ENCODE peak calls at places on chromosomes 1 and 21, in six cellular contexts. U is fibroblast of lung, N is A549, G is Peyer's patch, I is upper lobe of left lung, X is pancreas. H is an unnamed sample.

GRCh38 chr1:118148034-118148433 is 37.0 kb downstream of the SPAG17 start:
- DNase-seq in U (peak), N (no peak), G (no peak), I (no peak), X (no peak), H (no peak)

GRCh38 chr1:99850458-99850974 is 355 bp downstream of the AGL start:
- DNase-seq in U (peak), N (no peak), G (no peak), I (no peak), X (no peak), H (no peak)

GRCh38 chr21:46326110-46326703 is 2.3 kb downstream of the PCNT start:
- DNase-seq in U (no peak), N (no peak), G (no peak), I (no peak), X (no peak), H (no peak)

GRCh38 chr1:109187127-109187526 is 26.6 kb upstream of the SARS1 start:
- DNase-seq in U (no peak), N (no peak), G (no peak), I (peak), X (no peak), H (no peak)

GRCh38 chr21:19540287-19540686 is 1136.7 kb upstream of the TMPRSS15 start:
- DNase-seq in U (no peak), N (no peak), G (no peak), I (no peak), X (no peak), H (no peak)

GRCh38 chr1:217078010-217078704 is 354.9 kb upstream of the ESRRG start:
- DNase-seq in U (peak), N (no peak), G (no peak), I (no peak), X (peak), H (peak)

GRCh38 chr1:156551066-156551643 is 21.2 kb downstream of the IQGAP3 start:
- DNase-seq in U (no peak), N (no peak), G (no peak), I (no peak), X (no peak), H (no peak)

GRCh38 chr1:55334140-55334539 is 119.0 kb upstream of the USP24 start:
- DNase-seq in U (peak), N (no peak), G (no peak), I (no peak), X (no peak), H (no peak)

GRCh38 chr1:231720652-231721325 is 94.2 kb downstream of the DISC1 start:
- DNase-seq in U (no peak), N (no peak), G (no peak), I (no peak), X (no peak), H (no peak)

GRCh38 chr1:230800891-230801290 is 53.7 kb downstream of the CAPN9 start:
- DNase-seq in U (no peak), N (no peak), G (no peak), I (no peak), X (no peak), H (no peak)

GRCh38 chr1:101389547-101389929 is 152.7 kb downstream of the S1PR1 start:
- DNase-seq in U (no peak), N (no peak), G (no peak), I (no peak), X (no peak), H (no peak)

GRCh38 chr1:101436100-101436511 is 199.3 kb downstream of the S1PR1 start:
- DNase-seq in U (no peak), N (no peak), G (no peak), I (no peak), X (no peak), H (no peak)

GRCh38 chr1:6365047-6365446 is 28.5 kb downstream of the ACOT7 start:
- DNase-seq in U (no peak), N (no peak), G (no peak), I (no peak), X (no peak), H (no peak)

GRCh38 chr1:3459940-3460652 is 5.6 kb downstream of the ARHGEF16 start:
- DNase-seq in U (no peak), N (no peak), G (peak), I (peak), X (peak), H (peak)

GRCh38 chr1:119795471-119795870 is 15.8 kb downstream of the REG4 start:
- DNase-seq in U (no peak), N (no peak), G (no peak), I (no peak), X (no peak), H (no peak)

GRCh38 chr1:116252785-116253184 is 120.3 kb upstream of the ATP1A1 start:
- DNase-seq in U (no peak), N (no peak), G (no peak), I (no peak), X (no peak), H (no peak)

GRCh38 chr1:214458541-214458940 is 92.9 kb downstream of the PTPN14 start:
- DNase-seq in U (peak), N (no peak), G (no peak), I (no peak), X (no peak), H (no peak)

GRCh38 chr1:223264529-223264928 is 99.4 kb downstream of the SUSD4 start:
- DNase-seq in U (no peak), N (no peak), G (no peak), I (no peak), X (no peak), H (no peak)

GRCh38 chr1:228809621-228810313 is 74.5 kb downstream of the RHOU start:
- DNase-seq in U (no peak), N (no peak), G (peak), I (no peak), X (no peak), H (no peak)

GRCh38 chr1:31012210-31012924 is 53.1 kb downstream of the PUM1 start:
- DNase-seq in U (no peak), N (no peak), G (no peak), I (no peak), X (no peak), H (no peak)

GRCh38 chr1:235093013-235093618 is 35.5 kb downstream of the TOMM20 start:
- DNase-seq in U (peak), N (peak), G (peak), I (peak), X (no peak), H (peak)

GRCh38 chr1:58689167-58689566 is 10.7 kb downstream of the MYSM1 start:
- DNase-seq in U (no peak), N (no peak), G (no peak), I (no peak), X (no peak), H (no peak)

GRCh38 chr1:36560621-36561364 is 78.1 kb upstream of the CSF3R start:
- DNase-seq in U (no peak), N (no peak), G (no peak), I (no peak), X (no peak), H (no peak)

GRCh38 chr1:101967871-101968270 is 28.9 kb downstream of the OLFM3 start:
- DNase-seq in U (no peak), N (no peak), G (no peak), I (no peak), X (no peak), H (no peak)

GRCh38 chr1:197862671-197863070 is 39.8 kb upstream of the C1orf53 start:
- DNase-seq in U (peak), N (no peak), G (no peak), I (no peak), X (no peak), H (no peak)

GRCh38 chr1:78277253-78277652 is 213.5 kb upstream of the PTGFR start:
- DNase-seq in U (peak), N (no peak), G (no peak), I (no peak), X (no peak), H (no peak)

GRCh38 chr1:234564035-234565029 is 45.6 kb downstream of the IRF2BP2 start:
- DNase-seq in U (peak), N (peak), G (no peak), I (no peak), X (peak), H (no peak)

GRCh38 chr1:237788069-237788468 is 102.7 kb downstream of the ZP4 start:
- DNase-seq in U (no peak), N (no peak), G (no peak), I (no peak), X (no peak), H (no peak)

GRCh38 chr1:205144046-205144720 is 22.4 kb upstream of the RBBP5 start:
- DNase-seq in U (no peak), N (no peak), G (no peak), I (no peak), X (no peak), H (no peak)

GRCh38 chr1:76230894-76231293 is 156.3 kb downstream of the ST6GALNAC3 start:
- DNase-seq in U (no peak), N (no peak), G (no peak), I (no peak), X (no peak), H (no peak)

GRCh38 chr1:66679140-66679539 is 73.1 kb upstream of the DYNLT5 start:
- DNase-seq in U (no peak), N (no peak), G (no peak), I (no peak), X (no peak), H (no peak)

GRCh38 chr1:14055442-14056225 is 355.6 kb downstream of the PRDM2 start:
- DNase-seq in U (peak), N (no peak), G (no peak), I (no peak), X (no peak), H (no peak)

GRCh38 chr1:65056234-65056633 is 89.9 kb upstream of the JAK1 start:
- DNase-seq in U (no peak), N (no peak), G (no peak), I (no peak), X (no peak), H (no peak)

GRCh38 chr1:65063025-65063424 is 85.0 kb upstream of the AK4 start:
- DNase-seq in U (no peak), N (no peak), G (no peak), I (no peak), X (no peak), H (no peak)

GRCh38 chr1:65056866-65057265 is 90.5 kb upstream of the JAK1 start:
- DNase-seq in U (no peak), N (no peak), G (no peak), I (no peak), X (no peak), H (no peak)

GRCh38 chr1:65062339-65062738 is 85.7 kb upstream of the AK4 start:
- DNase-seq in U (no peak), N (no peak), G (no peak), I (no peak), X (no peak), H (no peak)

DNA sequence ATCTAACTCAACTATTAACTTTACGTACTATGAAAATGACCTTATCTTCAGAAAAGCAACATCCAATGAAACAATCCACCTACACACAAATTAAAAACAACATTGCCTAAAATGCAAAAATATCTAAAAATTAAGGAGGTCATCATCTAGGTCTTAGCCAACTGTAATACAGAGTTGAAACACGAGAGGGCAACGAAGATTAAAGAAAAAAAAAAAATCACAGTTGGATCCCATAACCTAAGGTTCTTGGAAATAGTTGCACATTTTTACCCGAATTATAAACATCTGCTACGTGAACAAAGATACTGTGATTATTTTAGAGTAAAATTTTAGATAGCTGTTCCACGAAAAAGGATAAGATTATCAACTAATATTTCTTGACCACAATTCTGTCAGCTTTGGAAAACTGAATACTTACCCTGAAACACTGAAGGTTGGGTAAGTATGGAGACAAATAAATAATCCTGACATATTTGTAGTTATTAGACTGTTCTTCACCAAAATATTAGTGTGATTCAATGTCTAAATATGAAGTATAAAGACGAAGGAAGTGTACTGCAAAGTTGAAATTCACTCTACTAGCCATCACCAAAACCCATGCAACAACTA is 88.0 kb upstream of the AK4 start:
- DNase-seq in U (peak), N (peak), G (no peak), I (no peak), X (no peak), H (no peak)
- H3K4me3 ChIP-seq in U (no peak), N (no peak), G (no peak), I (no peak), X (no peak), H (no peak)

GRCh38 chr1:53137729-53138128 is 4.7 kb downstream of the SLC1A7 start:
- DNase-seq in U (no peak), N (no peak), G (no peak), I (no peak), X (no peak), H (peak)
- TF ChIP-seq CTCF in U (no peak), N (no peak), G (peak), I (no peak), X (no peak), H (no peak)

GRCh38 chr1:236545621-236546169 is 21.9 kb downstream of the LGALS8 start:
- DNase-seq in U (no peak), N (no peak), G (no peak), I (no peak), X (no peak), H (no peak)

GRCh38 chr1:236541710-236542109 is 17.9 kb downstream of the LGALS8 start:
- DNase-seq in U (no peak), N (no peak), G (no peak), I (no peak), X (no peak), H (no peak)

GRCh38 chr1:236536540-236536939 is 12.8 kb downstream of the LGALS8 start:
- DNase-seq in U (no peak), N (no peak), G (no peak), I (no peak), X (peak), H (no peak)

GRCh38 chr1:236543065-236543669 is 19.4 kb downstream of the LGALS8 start:
- DNase-seq in U (no peak), N (no peak), G (no peak), I (no peak), X (no peak), H (no peak)

DNA sequence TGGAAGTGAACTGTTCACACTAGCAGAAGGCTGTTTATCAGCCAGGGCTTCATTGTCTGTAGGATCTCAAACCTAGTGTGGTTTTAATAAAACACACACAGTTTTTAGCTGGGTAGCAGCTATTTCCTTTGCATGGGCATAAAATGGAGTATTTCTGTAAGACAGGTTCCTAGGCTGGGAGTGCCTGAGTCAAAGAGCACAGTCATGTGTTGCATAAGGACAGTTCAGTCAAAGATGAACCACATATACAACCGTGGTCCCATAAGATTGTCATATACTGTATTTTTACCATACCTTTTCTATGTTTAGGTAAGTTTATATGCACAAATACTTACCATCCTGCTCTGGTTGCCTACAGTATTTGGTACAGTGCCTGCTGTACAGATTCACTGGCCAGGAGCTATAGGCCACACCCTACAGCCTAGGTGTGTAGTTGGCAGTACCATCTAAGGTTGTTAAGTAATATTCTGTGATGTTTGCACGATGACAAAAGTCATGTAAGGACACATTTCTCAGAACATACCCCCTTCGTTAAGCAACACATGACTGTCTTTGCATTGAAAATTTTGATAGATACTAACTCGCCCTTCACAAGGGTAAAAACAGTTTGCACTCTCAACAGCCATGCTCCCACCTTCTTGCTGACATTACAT is 17.2 kb downstream of the LGALS8 start:
- DNase-seq in U (no peak), N (no peak), G (no peak), I (no peak), X (no peak), H (no peak)
- H3K27ac ChIP-seq in U (no peak), N (no peak), G (no peak), I (no peak), X (no peak), H (no peak)

GRCh38 chr1:161478985-161479384 is 26.3 kb upstream of the FCGR2A start:
- DNase-seq in U (no peak), N (no peak), G (no peak), I (peak), X (no peak), H (no peak)

DNA sequence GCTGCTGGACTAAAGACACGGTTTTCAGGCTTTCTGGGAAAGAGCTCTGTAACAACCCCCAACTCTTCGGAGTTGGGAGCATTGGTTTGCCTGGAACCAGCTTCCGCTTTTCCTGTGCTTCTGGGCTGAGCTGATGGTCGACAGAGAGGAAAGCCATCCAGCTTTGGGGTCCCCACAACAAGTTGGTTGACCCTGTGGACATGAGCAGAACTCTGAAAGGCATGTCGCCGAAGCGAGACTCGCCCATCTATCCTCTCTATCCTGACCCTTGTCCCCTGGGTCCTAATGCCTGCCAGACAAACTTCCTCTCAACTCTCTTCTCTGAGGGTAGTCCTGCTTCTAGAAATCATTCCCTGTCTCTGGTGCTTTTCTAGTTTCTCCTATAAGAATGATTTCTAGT is 31.9 kb upstream of the FCGR2A start:
- DNase-seq in U (no peak), N (no peak), G (no peak), I (no peak), X (no peak), H (no peak)
- H3K4me3 ChIP-seq in U (no peak), N (peak), G (no peak), I (no peak), X (no peak), H (no peak)

GRCh38 chr1:107477233-107477632 is 336.4 kb downstream of the NTNG1 start:
- DNase-seq in U (no peak), N (no peak), G (no peak), I (no peak), X (no peak), H (no peak)
- TF ChIP-seq CTCF in U (peak), N (no peak), G (no peak), I (no peak), X (no peak), H (no peak)

GRCh38 chr1:19414490-19414889 is 70.8 kb downstream of the CAPZB start:
- DNase-seq in U (no peak), N (no peak), G (no peak), I (no peak), X (no peak), H (no peak)

GRCh38 chr1:19418503-19418971 is 66.8 kb downstream of the CAPZB start:
- DNase-seq in U (peak), N (no peak), G (no peak), I (no peak), X (no peak), H (no peak)

GRCh38 chr1:19416145-19416544 is 69.2 kb downstream of the CAPZB start:
- DNase-seq in U (no peak), N (no peak), G (no peak), I (no peak), X (no peak), H (no peak)

GRCh38 chr1:19413999-19414398 is 71.3 kb downstream of the CAPZB start:
- DNase-seq in U (no peak), N (no peak), G (no peak), I (no peak), X (no peak), H (no peak)

DNA sequence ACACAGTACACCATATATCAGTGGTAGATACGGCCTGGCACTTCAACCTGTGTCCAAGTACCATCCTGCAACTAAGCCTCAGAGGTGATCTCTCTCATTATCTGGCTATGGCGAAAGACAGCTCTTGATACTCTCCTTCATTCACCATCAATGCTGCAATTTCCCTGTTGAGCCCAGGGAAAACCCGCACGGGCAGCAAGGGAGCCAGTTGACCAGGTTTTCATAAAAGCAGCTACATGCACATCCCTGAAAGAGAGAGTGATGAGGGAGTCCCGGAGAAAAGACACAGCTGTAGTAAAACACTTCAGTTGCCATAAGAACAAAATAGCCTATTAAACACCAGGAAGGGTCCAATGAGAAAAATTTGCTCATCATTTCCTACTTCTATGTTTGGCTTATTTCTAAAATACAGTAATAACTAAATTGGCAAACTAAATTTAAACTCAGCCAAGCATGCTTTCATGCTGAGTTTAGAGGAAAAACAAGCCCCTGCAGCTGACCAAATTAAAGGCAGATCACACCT is 68.4 kb downstream of the CAPZB start:
- DNase-seq in U (no peak), N (no peak), G (no peak), I (no peak), X (no peak), H (no peak)
- H3K27ac ChIP-seq in U (no peak), N (no peak), G (no peak), I (no peak), X (no peak), H (peak)

DNA sequence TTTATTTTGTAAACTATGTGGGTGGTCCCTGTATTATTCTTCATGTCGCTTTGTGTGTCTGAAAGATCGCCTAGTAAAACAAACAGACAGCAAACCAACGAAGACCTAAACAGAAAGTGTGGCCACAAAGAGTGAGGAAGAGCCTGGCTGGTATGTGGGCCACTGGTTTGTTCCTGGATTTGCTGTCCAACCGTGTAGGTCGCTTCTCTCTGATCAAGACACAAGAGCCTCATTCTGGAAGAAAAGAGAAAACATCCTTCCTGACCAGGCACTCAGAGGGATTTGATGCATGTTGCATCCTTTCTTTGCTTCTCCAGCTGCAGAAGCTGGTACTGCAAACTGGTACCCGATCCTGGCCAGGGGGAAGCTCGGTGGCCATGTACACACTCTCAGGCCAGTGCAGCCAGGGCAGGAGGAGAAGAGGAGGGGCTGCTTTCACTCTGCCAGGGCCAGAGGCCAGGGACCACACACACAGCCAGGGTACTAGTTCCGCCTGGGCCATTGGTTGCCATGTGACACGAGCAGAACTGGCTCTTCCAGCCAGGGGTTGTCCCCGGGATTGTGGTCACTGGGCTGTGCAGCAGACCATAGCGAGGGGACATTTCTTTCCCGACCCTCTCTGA is 3.8 kb upstream of the SHISAL2A start:
- DNase-seq in U (no peak), N (no peak), G (no peak), I (no peak), X (no peak), H (no peak)
- H3K4me3 ChIP-seq in U (no peak), N (no peak), G (no peak), I (no peak), X (no peak), H (no peak)

GRCh38 chr1:212212901-212213300 is 72.3 kb upstream of the PPP2R5A start:
- DNase-seq in U (no peak), N (no peak), G (no peak), I (no peak), X (no peak), H (no peak)
- TF ChIP-seq CTCF in U (no peak), N (no peak), G (no peak), I (no peak), X (no peak), H (no peak)